ENCODE peak calls at places on chromosomes 6 and 20, in six cellular contexts. One of them, this sample, is unnamed.
A peak's percentile ranks its signal among the peaks of the same experiment; 100 is the strongest.

GRCh38 chr20:24547967-24548366 is 78.5 kb downstream of the SYNDIG1 start:
- DNase-seq in lower lobe of right lung: no peak
- DNase-seq in pancreas: no peak
- DNase-seq in IMR-90: no peak
- DNase-seq in astrocyte: no peak
- DNase-seq in lung: no peak
- DNase-seq in this sample: no peak

GRCh38 chr20:33915726-33916331 is 77.9 kb upstream of the RALY start:
- DNase-seq in lower lobe of right lung: peak; percentile 66
- DNase-seq in IMR-90: no peak
- DNase-seq in lung: no peak
- DNase-seq in pancreas: no peak
- DNase-seq in astrocyte: no peak
- DNase-seq in this sample: peak; percentile 50

GRCh38 chr6:33923857-33924514 is 120.2 kb upstream of the MLN start:
- DNase-seq in IMR-90: no peak
- DNase-seq in pancreas: no peak
- DNase-seq in lung: no peak
- DNase-seq in astrocyte: no peak
- DNase-seq in lower lobe of right lung: no peak
- DNase-seq in this sample: no peak

GRCh38 chr6:127243501-127243900 is 23.2 kb upstream of the RNF146 start:
- DNase-seq in lung: no peak
- DNase-seq in IMR-90: no peak
- DNase-seq in pancreas: no peak
- DNase-seq in astrocyte: peak; percentile 68
- DNase-seq in lower lobe of right lung: no peak
- DNase-seq in this sample: no peak

GRCh38 chr6:37489697-37490336 is 9.9 kb downstream of the CCDC167 start:
- DNase-seq in IMR-90: no peak
- DNase-seq in lung: no peak
- DNase-seq in lower lobe of right lung: no peak
- DNase-seq in pancreas: peak; percentile 51
- DNase-seq in astrocyte: no peak
- DNase-seq in this sample: no peak

GRCh38 chr6:96923871-96924493 is 546 bp upstream of the KLHL32 start:
- DNase-seq in IMR-90: no peak
- DNase-seq in pancreas: no peak
- DNase-seq in lung: no peak
- DNase-seq in lower lobe of right lung: no peak
- DNase-seq in astrocyte: no peak
- DNase-seq in this sample: no peak

GRCh38 chr6:75376347-75377024 is 91.9 kb upstream of the TMEM30A start:
- DNase-seq in pancreas: no peak
- DNase-seq in lung: no peak
- DNase-seq in IMR-90: peak; percentile 60
- DNase-seq in lower lobe of right lung: no peak
- DNase-seq in astrocyte: peak; percentile 35
- DNase-seq in this sample: no peak

GRCh38 chr6:110357696-110358535 is at the start of gene METTL24:
- DNase-seq in lung: no peak
- DNase-seq in pancreas: peak; percentile 75
- DNase-seq in astrocyte: no peak
- DNase-seq in IMR-90: no peak
- DNase-seq in lower lobe of right lung: peak; percentile 49
- DNase-seq in this sample: peak; percentile 16

GRCh38 chr6:51891784-51892183 is 195.6 kb downstream of the PKHD1 start:
- DNase-seq in lung: no peak
- DNase-seq in pancreas: no peak
- DNase-seq in astrocyte: no peak
- DNase-seq in IMR-90: no peak
- DNase-seq in lower lobe of right lung: no peak
- DNase-seq in this sample: no peak

GRCh38 chr6:27178860-27179259 is 68.6 kb upstream of the PRSS16 start:
- DNase-seq in astrocyte: no peak
- DNase-seq in IMR-90: no peak
- DNase-seq in lung: no peak
- DNase-seq in pancreas: no peak
- DNase-seq in lower lobe of right lung: no peak
- DNase-seq in this sample: no peak

GRCh38 chr6:95815389-95816056 is 200.3 kb upstream of the FUT9 start:
- DNase-seq in pancreas: no peak
- DNase-seq in lung: no peak
- DNase-seq in IMR-90: no peak
- DNase-seq in lower lobe of right lung: no peak
- DNase-seq in astrocyte: no peak
- DNase-seq in this sample: no peak

GRCh38 chr20:49560186-49560585 is 7.8 kb downstream of the PTGIS start:
- DNase-seq in pancreas: no peak
- DNase-seq in astrocyte: no peak
- DNase-seq in lung: no peak
- DNase-seq in lower lobe of right lung: no peak
- DNase-seq in IMR-90: no peak
- DNase-seq in this sample: no peak

GRCh38 chr6:82862543-82862942 is 203.1 kb downstream of the UBE3D start:
- DNase-seq in IMR-90: peak; percentile 37
- DNase-seq in pancreas: no peak
- DNase-seq in lower lobe of right lung: no peak
- DNase-seq in astrocyte: peak; percentile 87
- DNase-seq in lung: no peak
- DNase-seq in this sample: no peak

GRCh38 chr6:116392158-116393032 is 21.6 kb downstream of the DSE start:
- DNase-seq in lung: no peak
- DNase-seq in pancreas: no peak
- DNase-seq in IMR-90: peak; percentile 38
- DNase-seq in lower lobe of right lung: no peak
- DNase-seq in astrocyte: peak; percentile 48
- DNase-seq in this sample: no peak

GRCh38 chr6:63140682-63141318 is 70.5 kb upstream of the FKBP1C start:
- DNase-seq in pancreas: no peak
- DNase-seq in lung: peak; percentile 67
- DNase-seq in lower lobe of right lung: peak; percentile 57
- DNase-seq in IMR-90: no peak
- DNase-seq in astrocyte: no peak
- DNase-seq in this sample: no peak

GRCh38 chr6:99119109-99120031 is 171.6 kb upstream of the FBXL4 start:
- DNase-seq in IMR-90: peak; percentile 39
- DNase-seq in astrocyte: peak; percentile 17
- DNase-seq in lower lobe of right lung: no peak
- DNase-seq in pancreas: no peak
- DNase-seq in lung: no peak
- DNase-seq in this sample: no peak

GRCh38 chr20:45359069-45359405 is 3.9 kb upstream of the SYS1 start:
- DNase-seq in lower lobe of right lung: peak; percentile 81
- DNase-seq in pancreas: no peak
- DNase-seq in astrocyte: peak; percentile 79
- DNase-seq in lung: peak; percentile 73
- DNase-seq in IMR-90: peak; percentile 44
- DNase-seq in this sample: peak; percentile 67

GRCh38 chr20:19497064-19497463 is 261.0 kb upstream of the RIN2 start:
- DNase-seq in pancreas: no peak
- DNase-seq in lower lobe of right lung: no peak
- DNase-seq in IMR-90: peak; percentile 6
- DNase-seq in astrocyte: peak; percentile 61
- DNase-seq in lung: no peak
- DNase-seq in this sample: no peak

GRCh38 chr6:163570579-163571231 is 156.2 kb downstream of the QKI start:
- DNase-seq in lower lobe of right lung: no peak
- DNase-seq in lung: no peak
- DNase-seq in astrocyte: peak; percentile 35
- DNase-seq in pancreas: no peak
- DNase-seq in IMR-90: peak; percentile 21
- DNase-seq in this sample: no peak

DNA sequence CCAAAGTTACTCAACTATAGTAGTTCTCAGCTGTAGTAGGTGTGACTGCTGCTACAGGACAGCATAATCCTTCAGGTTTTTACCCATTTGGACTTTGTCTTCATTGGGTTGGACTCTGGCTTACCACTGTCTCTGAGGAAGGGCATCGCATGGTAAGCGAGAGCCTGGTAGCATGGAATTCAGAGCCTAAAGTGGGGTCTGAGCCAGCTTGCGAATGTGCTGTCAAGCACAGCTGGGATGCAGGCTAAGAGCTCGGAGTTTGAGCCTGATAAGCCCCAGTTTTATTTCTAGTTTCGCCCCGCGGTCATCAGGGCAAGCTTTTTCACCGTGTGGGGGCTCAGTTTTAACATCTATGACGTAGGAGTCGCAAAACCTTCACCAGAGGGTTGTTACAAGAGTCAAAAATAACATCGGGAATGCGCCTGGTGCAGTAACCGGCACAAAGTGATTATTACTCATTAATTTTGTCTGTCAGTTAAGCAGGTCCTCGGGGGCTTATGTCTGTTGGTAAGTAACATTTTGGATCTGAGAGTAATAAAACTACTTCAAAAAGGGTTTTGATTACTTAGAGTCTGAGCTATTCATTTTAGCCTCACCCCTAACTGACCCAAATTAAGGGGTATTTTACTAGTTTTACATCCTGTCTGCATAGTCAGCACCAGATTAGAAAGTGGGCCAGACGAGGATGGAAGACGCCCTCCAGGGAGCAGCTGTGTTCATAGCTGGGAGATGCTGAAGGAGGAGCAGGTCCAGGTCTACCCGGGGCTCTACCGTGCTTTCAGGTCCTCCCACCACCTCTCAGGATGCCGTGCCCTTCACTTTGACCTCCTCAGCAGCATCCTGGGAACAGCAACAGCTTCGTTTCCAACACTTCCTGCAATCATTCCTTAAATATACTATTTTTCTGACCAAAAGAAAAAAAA is 29.8 kb downstream of the SLC22A23 start:
- DNase-seq in lower lobe of right lung: no peak
- DNase-seq in IMR-90: no peak
- DNase-seq in lung: no peak
- DNase-seq in pancreas: no peak
- DNase-seq in astrocyte: no peak
- DNase-seq in this sample: no peak
- H3K27ac ChIP-seq in lower lobe of right lung: no peak overlapping the region
- H3K27ac ChIP-seq in IMR-90: no peak overlapping the region
- H3K27ac ChIP-seq in lung: no peak overlapping the region
- H3K27ac ChIP-seq in pancreas: no peak overlapping the region
- H3K27ac ChIP-seq in astrocyte: no peak overlapping the region
- H3K27ac ChIP-seq in this sample: no peak overlapping the region

DNA sequence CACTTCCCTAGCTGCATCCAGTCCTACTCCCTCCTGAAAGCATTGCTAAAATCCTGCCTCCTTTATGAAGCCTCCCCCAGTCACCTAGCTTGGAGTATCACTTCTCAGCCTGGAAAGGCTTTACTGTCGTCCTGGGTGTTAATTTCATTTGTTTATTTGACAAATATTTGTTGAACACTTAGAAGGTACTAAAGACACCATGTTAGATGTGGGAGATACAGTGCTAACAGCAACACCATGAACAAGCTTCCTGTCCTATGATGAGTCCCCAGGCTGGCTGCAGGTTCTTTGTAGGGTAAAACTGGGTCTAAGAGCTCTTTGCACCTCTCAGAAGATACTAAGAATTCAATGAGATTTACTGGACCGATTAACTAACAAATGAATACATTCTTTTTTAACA is 109.2 kb upstream of the TMEM170B start:
- DNase-seq in pancreas: no peak
- DNase-seq in astrocyte: no peak
- DNase-seq in IMR-90: no peak
- DNase-seq in lung: no peak
- DNase-seq in lower lobe of right lung: no peak
- DNase-seq in this sample: no peak
- H3K27ac ChIP-seq in pancreas: no peak overlapping the region
- H3K27ac ChIP-seq in astrocyte: peak overlapping the region; percentile 86
- H3K27ac ChIP-seq in IMR-90: peak overlapping the region; percentile 52
- H3K27ac ChIP-seq in lung: peak overlapping the region; percentile 87
- H3K27ac ChIP-seq in lower lobe of right lung: peak overlapping the region; percentile 84
- H3K27ac ChIP-seq in this sample: no peak overlapping the region

DNA sequence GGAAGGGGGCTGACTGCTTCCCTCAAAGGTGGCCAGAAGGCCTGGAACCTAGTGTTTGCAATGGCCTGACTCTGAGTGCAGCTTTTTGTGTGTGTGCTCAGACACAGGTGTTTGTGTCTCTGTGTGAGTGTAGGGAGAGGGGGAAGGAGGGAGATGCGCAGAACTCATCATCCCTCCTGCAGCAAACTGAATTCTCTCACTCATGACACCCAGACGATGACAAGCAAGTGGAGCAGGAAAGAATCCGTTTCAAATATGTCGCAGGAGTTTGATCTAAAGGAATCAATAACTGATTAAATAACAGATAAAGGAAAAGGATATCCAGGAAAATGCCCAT is 101.4 kb downstream of the TNFAIP3 start:
- DNase-seq in lower lobe of right lung: no peak
- DNase-seq in pancreas: no peak
- DNase-seq in astrocyte: no peak
- DNase-seq in IMR-90: no peak
- DNase-seq in lung: no peak
- DNase-seq in this sample: no peak
- H3K27ac ChIP-seq in lower lobe of right lung: no peak overlapping the region
- H3K27ac ChIP-seq in pancreas: no peak overlapping the region
- H3K27ac ChIP-seq in astrocyte: no peak overlapping the region
- H3K27ac ChIP-seq in IMR-90: no peak overlapping the region
- H3K27ac ChIP-seq in lung: no peak overlapping the region
- H3K27ac ChIP-seq in this sample: no peak overlapping the region

GRCh38 chr6:35920793-35921732 is at the start of gene SRPK1:
- DNase-seq in lung: peak; percentile 86
- DNase-seq in IMR-90: peak; percentile 74
- DNase-seq in lower lobe of right lung: peak; percentile 93
- DNase-seq in pancreas: peak; percentile 97
- DNase-seq in astrocyte: peak; percentile 56
- DNase-seq in this sample: peak; percentile 93
- H3K27ac ChIP-seq in lung: peak within 1 kb of the TSS; percentile 93
- H3K27ac ChIP-seq in IMR-90: peak within 1 kb of the TSS; percentile 67
- H3K27ac ChIP-seq in lower lobe of right lung: peak within 1 kb of the TSS; percentile 79
- H3K27ac ChIP-seq in pancreas: peak within 1 kb of the TSS; percentile 74
- H3K27ac ChIP-seq in astrocyte: peak within 1 kb of the TSS; percentile 70
- H3K27ac ChIP-seq in this sample: peak within 1 kb of the TSS; percentile 88